ENCODE peak calls at places on chromosomes 4 and X, in six cellular contexts. V, W, U, H, F and S are unnamed samples.

GRCh38 chr4:73070072-73070385 is 513 bp upstream of the COX18 start:
- DNase-seq in V (no peak), W (no peak), U (peak), H (no peak), F (no peak), S (peak)

GRCh38 chr4:86895692-86896488 is 3.7 kb upstream of the C4orf36 start:
- DNase-seq in V (peak), W (peak), U (peak), H (peak), F (peak), S (peak)

GRCh38 chr4:38131371-38132139 is 171.4 kb downstream of the PTTG2 start:
- DNase-seq in V (peak), W (no peak), U (no peak), H (peak), F (no peak), S (peak)

GRCh38 chrX:44946771-44947170 is 73.8 kb downstream of the KDM6A start:
- DNase-seq in V (peak), W (no peak), U (peak), H (no peak), F (no peak), S (no peak)

GRCh38 chrX:103519389-103519788 is at the start of gene RAB40A:
- DNase-seq in V (no peak), W (no peak), U (no peak), H (no peak), F (no peak), S (no peak)

GRCh38 chr4:77699731-77700210 is 94.2 kb downstream of the CXCL13 start:
- DNase-seq in V (peak), W (peak), U (peak), H (no peak), F (peak), S (no peak)

GRCh38 chr4:108003964-108004630 is 14.4 kb downstream of the HADH start:
- DNase-seq in V (no peak), W (no peak), U (no peak), H (no peak), F (no peak), S (peak)

GRCh38 chrX:107982356-107982755 is at the start of gene TEX13B:
- DNase-seq in V (no peak), W (no peak), U (no peak), H (no peak), F (no peak), S (no peak)

DNA sequence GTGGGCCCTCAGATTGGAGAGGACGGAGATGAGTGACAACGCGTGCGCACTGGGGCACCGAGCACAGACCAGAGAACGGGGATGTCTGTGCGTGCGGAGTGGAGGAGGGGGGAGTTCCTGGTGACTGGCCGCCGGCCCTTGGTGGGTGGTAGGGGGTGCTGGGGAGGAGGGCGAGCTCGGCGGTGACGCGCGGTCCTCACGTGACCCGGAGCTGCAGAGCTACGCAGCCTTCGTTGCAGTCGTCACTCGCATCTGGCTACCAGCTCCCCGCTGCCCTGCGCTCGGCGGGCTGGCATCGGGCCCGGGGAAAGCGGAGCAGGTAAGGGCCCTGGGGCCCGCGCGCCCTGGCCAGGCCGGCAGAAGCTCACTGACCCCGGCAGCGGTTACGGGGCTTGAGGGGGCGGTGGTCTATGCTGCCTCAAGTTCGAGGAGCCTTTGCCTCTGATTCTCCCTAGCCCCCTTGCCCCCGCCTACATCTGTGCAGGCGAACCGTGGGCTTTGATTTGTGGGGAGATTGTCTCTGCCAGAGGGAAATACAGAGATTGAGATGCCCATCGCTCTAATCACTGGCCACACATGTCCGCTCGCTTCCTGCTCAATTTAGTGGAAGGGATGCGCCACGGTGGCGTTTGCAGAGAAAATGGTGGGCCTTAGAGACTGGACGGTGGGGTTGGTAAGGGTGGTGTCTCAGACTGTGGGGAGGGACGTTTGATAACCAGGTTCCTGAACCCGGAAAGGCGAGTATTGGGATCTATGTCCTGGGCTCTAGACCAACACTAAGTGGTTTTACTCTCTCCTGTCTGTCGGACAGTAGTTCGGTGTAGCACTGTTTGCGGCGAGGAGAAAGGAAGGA is at the start of gene ARMCX4:
- DNase-seq in V (peak), W (no peak), U (peak), H (no peak), F (peak), S (no peak)
- H3K4me3 ChIP-seq in V (peak), W (peak), U (peak), H (peak), F (peak), S (peak)

GRCh38 chr4:70613182-70613892 is 15.2 kb upstream of the ENAM start:
- DNase-seq in V (no peak), W (no peak), U (no peak), H (no peak), F (no peak), S (no peak)
- H3K4me3 ChIP-seq in V (no peak), W (no peak), U (peak), H (no peak), F (no peak), S (no peak)

DNA sequence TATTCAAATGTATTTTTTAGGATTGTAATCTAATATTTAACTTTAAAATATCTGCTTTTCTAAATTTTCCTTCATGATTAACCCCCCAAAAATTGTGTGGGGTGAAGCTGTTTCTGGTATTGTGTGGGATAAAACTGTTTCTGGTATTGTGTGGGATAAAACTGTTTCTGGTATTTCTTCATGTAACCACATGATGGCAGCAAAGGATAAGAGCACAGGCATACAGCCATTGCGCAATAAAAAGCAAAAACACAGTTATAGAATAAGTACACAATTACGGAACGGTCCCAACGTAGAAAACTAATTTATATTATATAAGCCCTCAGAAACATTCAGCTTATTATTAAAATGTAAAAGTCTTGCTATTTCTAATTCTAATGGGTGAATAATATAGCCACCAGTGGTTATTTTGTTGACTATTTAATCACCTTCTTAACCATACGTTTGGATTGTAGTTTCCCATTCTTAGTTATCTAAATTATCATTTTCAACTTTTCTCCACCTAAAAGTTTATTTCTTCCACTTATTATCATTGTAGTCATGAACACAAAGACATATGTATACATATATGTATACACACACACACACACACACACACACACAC is 333.9 kb upstream of the FSTL5 start:
- DNase-seq in V (peak), W (no peak), U (peak), H (no peak), F (no peak), S (peak)
- H3K4me3 ChIP-seq in V (no peak), W (no peak), U (no peak), H (no peak), F (no peak), S (no peak)

GRCh38 chr4:577499-578450 is 1.7 kb upstream of the TMEM271 start:
- DNase-seq in V (no peak), W (no peak), U (peak), H (no peak), F (no peak), S (no peak)
- H3K4me3 ChIP-seq in V (no peak), W (peak), U (peak), H (no peak), F (peak), S (no peak)

GRCh38 chrX:68433981-68434299 is 645 bp upstream of the OPHN1 start:
- DNase-seq in V (no peak), W (no peak), U (no peak), H (no peak), F (no peak), S (no peak)

GRCh38 chrX:68433155-68433980 is at the start of gene OPHN1:
- DNase-seq in V (peak), W (no peak), U (peak), H (peak), F (no peak), S (no peak)

GRCh38 chrX:68429216-68429615 is 4.1 kb downstream of the OPHN1 start:
- DNase-seq in V (no peak), W (no peak), U (no peak), H (no peak), F (no peak), S (no peak)

GRCh38 chrX:68431836-68432235 is 1.5 kb downstream of the OPHN1 start:
- DNase-seq in V (peak), W (no peak), U (no peak), H (no peak), F (no peak), S (no peak)

GRCh38 chrX:68432648-68433047 is 647 bp downstream of the OPHN1 start:
- DNase-seq in V (peak), W (no peak), U (no peak), H (no peak), F (no peak), S (no peak)
- H3K4me3 ChIP-seq in V (peak), W (peak), U (peak), H (peak), F (peak), S (no peak)

GRCh38 chr4:143381171-143382118 is 44.8 kb downstream of the GAB1 start:
- DNase-seq in V (peak), W (peak), U (peak), H (peak), F (peak), S (no peak)
- H3K4me3 ChIP-seq in V (no peak), W (no peak), U (no peak), H (no peak), F (no peak), S (no peak)